ENCODE peak calls at places on chromosomes 3 and 15, in five cellular contexts. B is stimulated activated CD8-positive, alpha-beta memory T cell treated with anti-CD3 and anti-CD28 coated beads, Interleukin-4, amount 100 ng/mL, for 48 hours; R is fibroblast of the conjunctiva; Z is activated gamma-delta T cell treated with Interleukin-2 at 50 U/mL for 16 hours; V is RPMI8226. N is an unnamed sample.

GRCh38 chr3:159844383-159844730 is 144.3 kb upstream of the IL12A start:
- DNase-seq in R (no peak), V (no peak), B (no peak), Z (no peak), N (no peak)

GRCh38 chr3:53030864-53031445 is 14.9 kb downstream of the SFMBT1 start:
- DNase-seq in V (no peak), B (peak; percentile 44), Z (peak; percentile 40), R (no peak), N (no peak)

GRCh38 chr3:108623504-108623903 is 34.0 kb downstream of the DZIP3 start:
- DNase-seq in Z (no peak), B (no peak), R (no peak), V (no peak), N (no peak)

GRCh38 chr15:92928351-92928750 is 28.2 kb downstream of the CHD2 start:
- DNase-seq in R (no peak), Z (no peak), V (no peak), B (no peak), N (no peak)

GRCh38 chr15:27734785-27735495 is 364.2 kb downstream of the OCA2 start:
- DNase-seq in B (no peak), Z (no peak), V (no peak), R (no peak), N (no peak)

GRCh38 chr3:178107804-178108203 is 428.4 kb upstream of the KCNMB2 start:
- DNase-seq in V (no peak), Z (no peak), B (no peak), R (no peak), N (no peak)

GRCh38 chr15:100879461-100880138 is at the start of gene ALDH1A3:
- DNase-seq in B (no peak), R (no peak), Z (no peak), V (peak; percentile 37), N (peak; percentile 96)

GRCh38 chr3:13262493-13263211 is 157.5 kb downstream of the NUP210 start:
- DNase-seq in Z (no peak), V (no peak), R (no peak), B (no peak), N (peak; percentile 28)

GRCh38 chr15:58115692-58116091 is 22.5 kb upstream of the AQP9 start:
- DNase-seq in R (no peak), V (no peak), B (no peak), Z (no peak), N (peak; percentile 27)

GRCh38 chr15:90087454-90088154 is 14.7 kb downstream of the IDH2 start:
- DNase-seq in R (no peak), Z (no peak), V (peak; percentile 50), B (peak; percentile 60), N (peak; percentile 93)

GRCh38 chr3:58143417-58144055 is 67.2 kb downstream of the DNASE1L3 start:
- DNase-seq in B (no peak), R (no peak), Z (no peak), V (no peak), N (no peak)

GRCh38 chr15:89150286-89150685 is 62.0 kb downstream of the ABHD2 start:
- DNase-seq in R (no peak), B (no peak), Z (no peak), V (no peak), N (no peak)

GRCh38 chr3:52286777-52287110 is 884 bp upstream of the GLYCTK start:
- DNase-seq in V (no peak), B (no peak), Z (no peak), R (no peak), N (no peak)

GRCh38 chr15:52178765-52179164 is 12.4 kb downstream of the GNB5 start:
- DNase-seq in R (no peak), B (no peak), V (no peak), Z (no peak), N (no peak)

GRCh38 chr3:190249414-190249813 is 72.8 kb downstream of the CLDN1 start:
- DNase-seq in R (no peak), V (no peak), B (no peak), Z (no peak), N (no peak)

GRCh38 chr3:127747751-127748521 is 74.4 kb downstream of the MGLL start:
- DNase-seq in R (peak; percentile 82), Z (no peak), V (no peak), B (no peak), N (peak; percentile 63)

GRCh38 chr3:4730734-4731133 is 237.6 kb downstream of the ITPR1 start:
- DNase-seq in V (no peak), B (no peak), R (no peak), Z (no peak), N (no peak)

GRCh38 chr15:48306639-48307038 is 24.6 kb upstream of the DUT start:
- DNase-seq in R (no peak), Z (no peak), V (no peak), B (no peak), N (no peak)

GRCh38 chr3:51340989-51341636 is 44.0 kb upstream of the MANF start:
- DNase-seq in Z (no peak), V (no peak), B (no peak), R (no peak), N (no peak)

GRCh38 chr3:189515916-189516531 is 115.2 kb upstream of the TP63 start:
- DNase-seq in B (no peak), R (no peak), Z (no peak), V (no peak), N (no peak)

GRCh38 chr3:50563867-50564266 is 3.7 kb downstream of the C3orf18 start:
- DNase-seq in R (no peak), Z (no peak), B (no peak), V (no peak), N (no peak)

GRCh38 chr3:15636028-15636709 is 34.6 kb downstream of the BTD start:
- DNase-seq in B (peak; percentile 49), V (no peak), Z (no peak), R (peak; percentile 90), N (peak; percentile 94)

GRCh38 chr15:48823237-48823636 is 12.4 kb upstream of the CEP152 start:
- DNase-seq in Z (no peak), V (no peak), R (no peak), B (no peak), N (no peak)

GRCh38 chr15:92079047-92079446 is 225.5 kb downstream of the SLCO3A1 start:
- DNase-seq in Z (no peak), V (peak; percentile 50), R (no peak), B (peak; percentile 64), N (no peak)

GRCh38 chr3:99674086-99674789 is 35.8 kb downstream of the COL8A1 start:
- DNase-seq in Z (no peak), R (no peak), V (no peak), B (no peak), N (peak; percentile 78)

GRCh38 chr3:73868688-73869315 is 244.1 kb upstream of the PDZRN3 start:
- DNase-seq in Z (no peak), V (peak; percentile 6), R (peak; percentile 27), B (no peak), N (no peak)

GRCh38 chr3:117846238-117846637 is 1136.7 kb downstream of the TUSC7 start:
- DNase-seq in R (no peak), B (no peak), V (no peak), Z (no peak), N (no peak)

GRCh38 chr3:144187531-144188230 is 216.1 kb downstream of the DIPK2A start:
- DNase-seq in Z (no peak), B (no peak), V (no peak), R (no peak), N (peak; percentile 32)

GRCh38 chr3:66756468-66757036 is 241.6 kb upstream of the KBTBD8 start:
- DNase-seq in R (no peak), V (no peak), B (no peak), Z (no peak), N (no peak)

GRCh38 chr3:59709702-59710555 is 660.1 kb upstream of the CFAP20DC start:
- DNase-seq in Z (no peak), V (no peak), R (no peak), B (no peak), N (no peak)

GRCh38 chr15:66323312-66323928 is 30.1 kb downstream of the DIS3L start:
- DNase-seq in B (no peak), Z (no peak), V (no peak), R (no peak), N (no peak)

GRCh38 chr15:89441295-89441762 is 55.1 kb downstream of the RHCG start:
- DNase-seq in V (peak; percentile 94), B (no peak), R (no peak), Z (no peak), N (no peak)

GRCh38 chr3:113844622-113845222 is 6.1 kb downstream of the GRAMD1C start:
- DNase-seq in B (no peak), R (peak; percentile 10), V (peak; percentile 46), Z (no peak), N (no peak)

GRCh38 chr3:157081681-157082210 is 78.2 kb downstream of the CCNL1 start:
- DNase-seq in Z (peak; percentile 92), V (peak; percentile 88), B (peak; percentile 98), R (peak; percentile 84), N (peak; percentile 86)

GRCh38 chr15:55873024-55873745 is 120.2 kb downstream of the NEDD4 start:
- DNase-seq in V (no peak), Z (no peak), R (no peak), B (no peak), N (peak; percentile 12)

GRCh38 chr3:142929109-142929508 is 34.4 kb downstream of the PAQR9 start:
- DNase-seq in B (peak; percentile 54), Z (no peak), V (peak; percentile 72), R (peak; percentile 13), N (peak; percentile 44)

GRCh38 chr3:170100937-170101336 is 63.1 kb downstream of the GPR160 start:
- DNase-seq in R (no peak), V (no peak), Z (no peak), B (no peak), N (no peak)

GRCh38 chr15:44199393-44199792 is 4.3 kb upstream of the FRMD5 start:
- DNase-seq in B (no peak), Z (no peak), V (no peak), R (no peak), N (no peak)

N was measured in NCI-H226.